ENCODE peak calls at places on chromosome 9, in four cellular contexts. X is PC-9, P is HCT116, L is PC-3. I is an unnamed sample.

GRCh38 chr9:131720330-131720729 is 19.5 kb downstream of the RAPGEF1 start:
- DNase-seq in L (no peak), X (no peak), P (no peak), I (no peak)

GRCh38 chr9:16192403-16193017 is 639.7 kb downstream of the CCDC171 start:
- DNase-seq in L (peak; percentile 45), X (no peak), P (no peak), I (no peak)

GRCh38 chr9:113462781-113463286 is 693 bp upstream of the RGS3 start:
- DNase-seq in P (no peak), L (no peak), X (no peak), I (no peak)

GRCh38 chr9:77883846-77884771 is 147.5 kb downstream of the GNAQ start:
- DNase-seq in P (no peak), L (no peak), X (peak; percentile 68), I (peak; percentile 70)

GRCh38 chr9:110797611-110798010 is 129.0 kb downstream of the MUSK start:
- DNase-seq in X (no peak), L (peak; percentile 91), P (no peak), I (peak; percentile 15)

GRCh38 chr9:21317956-21318923 is 13.1 kb upstream of the IFNA5 start:
- DNase-seq in L (peak; percentile 64), X (peak; percentile 17), P (no peak), I (peak; percentile 25)

GRCh38 chr9:136352682-136353081 is 10.9 kb downstream of the DNLZ start:
- DNase-seq in L (no peak), X (no peak), P (no peak), I (no peak)

GRCh38 chr9:35996358-35996970 is 38.5 kb upstream of the OR2S2 start:
- DNase-seq in P (no peak), X (no peak), L (no peak), I (no peak)

GRCh38 chr9:79984429-79985067 is 412.8 kb downstream of the TLE4 start:
- DNase-seq in L (no peak), P (no peak), X (no peak), I (peak; percentile 19)

GRCh38 chr9:72633966-72634365 is 112.6 kb downstream of the TMC1 start:
- DNase-seq in L (peak; percentile 13), X (no peak), P (peak; percentile 15), I (peak; percentile 87)

GRCh38 chr9:116589392-116590354 is 97.4 kb upstream of the TRIM32 start:
- DNase-seq in P (peak; percentile 72), L (peak; percentile 76), X (no peak), I (peak; percentile 72)

GRCh38 chr9:16406536-16407225 is 463.8 kb downstream of the BNC2 start:
- DNase-seq in X (no peak), L (no peak), P (no peak), I (no peak)

GRCh38 chr9:4489919-4490704 is at the start of gene SLC1A1:
- DNase-seq in L (peak; percentile 63), X (peak; percentile 61), P (peak; percentile 43), I (peak; percentile 54)

GRCh38 chr9:135588886-135589595 is 27.5 kb downstream of the PAEP start:
- DNase-seq in L (no peak), X (no peak), P (no peak), I (no peak)

GRCh38 chr9:129549684-129550083 is 71.2 kb downstream of the C9orf50 start:
- DNase-seq in P (no peak), L (no peak), X (no peak), I (no peak)
- H3K27ac ChIP-seq in P (peak overlapping the region; percentile 97), L (no peak overlapping the region), X (no peak overlapping the region), I (no peak overlapping the region)

DNA sequence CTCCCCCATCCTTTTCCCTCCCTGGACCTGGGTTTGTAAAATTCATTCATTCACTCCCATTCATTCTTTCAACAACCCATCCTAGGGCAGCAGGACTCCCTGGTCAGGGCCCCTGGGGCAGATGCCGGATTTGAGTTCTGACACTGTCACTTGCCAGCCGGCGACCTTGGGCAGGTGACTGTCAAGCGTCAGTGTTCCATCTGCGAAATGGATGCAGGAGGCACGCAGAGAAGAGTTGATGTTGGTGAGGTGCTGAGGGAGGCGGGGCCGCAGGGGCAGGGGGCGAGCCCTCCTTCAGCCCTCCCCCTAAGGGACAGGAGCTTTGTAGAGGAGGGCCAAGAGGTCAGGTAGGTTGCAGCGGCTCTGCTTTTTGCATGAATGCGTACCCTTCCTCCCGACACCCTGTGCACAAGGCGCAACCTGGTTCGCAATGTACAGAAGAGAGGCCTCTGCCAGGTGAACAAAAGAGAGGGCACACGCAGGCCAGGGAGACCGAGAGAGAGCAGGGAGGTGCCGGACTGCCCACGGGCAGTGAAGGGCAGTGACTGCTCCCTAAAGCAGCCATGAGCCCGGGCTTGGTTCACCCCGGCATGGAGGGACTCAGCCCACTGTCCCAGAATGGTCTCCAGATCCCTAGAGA is 128.1 kb downstream of the BARX1 start:
- DNase-seq in X (no peak), L (no peak), P (no peak), I (no peak)
- TF ChIP-seq EZH2 in X (no peak), L (no peak), P (no peak), I (no peak)

GRCh38 chr9:133169102-133169501 is 5.4 kb upstream of the GBGT1 start:
- DNase-seq in P (no peak), L (no peak), X (no peak), I (no peak)

GRCh38 chr9:133168432-133168831 is 4.7 kb upstream of the GBGT1 start:
- DNase-seq in P (no peak), L (peak; percentile 7), X (no peak), I (no peak)

GRCh38 chr9:133167096-133167695 is 3.5 kb upstream of the GBGT1 start:
- DNase-seq in L (no peak), P (no peak), X (no peak), I (no peak)

GRCh38 chr9:133166392-133166791 is 2.7 kb upstream of the GBGT1 start:
- DNase-seq in P (no peak), X (no peak), L (no peak), I (no peak)

GRCh38 chr9:133167769-133168168 is 4.1 kb upstream of the GBGT1 start:
- DNase-seq in P (no peak), X (no peak), L (no peak), I (no peak)
- H3K27ac ChIP-seq in P (no peak overlapping the region), X (no peak overlapping the region), L (no peak overlapping the region), I (no peak overlapping the region)

DNA sequence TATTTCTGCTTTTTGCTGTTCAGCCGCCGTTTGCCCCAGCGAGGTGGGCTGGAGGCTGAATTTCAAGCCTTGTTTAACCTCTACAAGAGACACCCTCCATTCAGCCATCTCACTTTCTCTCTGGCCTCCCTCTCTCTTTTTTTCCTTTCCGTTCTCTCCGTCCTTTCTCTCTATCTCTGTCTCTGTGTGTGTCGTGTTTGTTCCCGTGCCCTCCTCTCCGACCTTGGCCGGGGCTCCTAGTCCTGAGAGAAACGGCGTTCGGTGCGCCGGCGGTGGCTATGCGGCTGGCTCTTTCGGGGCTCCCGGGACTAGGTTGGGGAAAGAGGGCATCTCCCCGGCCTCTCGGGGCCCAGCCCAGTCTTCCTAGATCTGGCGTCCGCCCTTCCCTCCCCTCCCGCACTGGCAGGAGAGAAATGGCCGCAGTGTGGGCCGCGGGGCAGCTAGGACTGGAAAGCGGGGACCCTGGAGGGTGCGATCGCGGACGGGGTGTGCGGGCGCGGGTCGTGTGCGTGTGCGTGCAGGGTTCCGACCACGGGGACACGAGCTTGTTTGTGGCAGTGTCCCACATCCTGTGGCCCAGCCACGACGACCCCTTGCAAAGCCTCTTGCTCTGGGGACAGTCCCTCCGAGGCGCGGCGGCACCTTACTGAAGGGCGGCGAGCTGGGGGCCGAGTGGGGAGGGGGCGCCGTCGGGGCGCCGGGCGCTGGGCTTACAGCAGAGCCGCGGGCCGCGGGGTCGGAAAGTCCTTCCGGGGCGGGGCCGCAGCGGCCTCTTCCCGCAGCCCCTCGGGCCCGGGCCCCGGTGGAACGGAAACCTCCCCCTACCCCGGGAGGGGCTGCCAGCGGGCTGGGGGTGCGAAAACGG is 5.7 kb downstream of the LHX2 start:
- DNase-seq in X (no peak), P (no peak), L (no peak), I (no peak)
- TF ChIP-seq EZH2 in X (no peak), P (no peak), L (no peak), I (peak; percentile 88)